ENCODE peak calls at places on chromosomes 2 and 18, in seven cellular contexts. P, N, Z, L, S, Y and Q are unnamed samples.

GRCh38 chr2:226273440-226273839 is 526.2 kb downstream of the IRS1 start:
- DNase-seq in L (no peak), N (no peak), P (no peak), S (no peak), Z (no peak), Y (no peak), Q (no peak)

GRCh38 chr18:49788327-49788908 is 24.9 kb downstream of the ACAA2 start:
- DNase-seq in N (no peak), Y (no peak), P (no peak), S (peak; percentile 36), Z (no peak), L (no peak), Q (no peak)

GRCh38 chr2:163613155-163613554 is 122.7 kb downstream of the FIGN start:
- DNase-seq in P (no peak), Y (no peak), Z (no peak), N (no peak), S (no peak), L (no peak), Q (no peak)

GRCh38 chr18:76721207-76721996 is 101.0 kb upstream of the ZNF236 start:
- DNase-seq in N (no peak), P (no peak), L (no peak), Y (no peak), S (no peak), Z (no peak), Q (no peak)

GRCh38 chr2:161992526-161992925 is 81.5 kb downstream of the DPP4 start:
- DNase-seq in L (no peak), Z (no peak), S (peak; percentile 11), Y (no peak), P (no peak), N (no peak), Q (no peak)

GRCh38 chr2:180184506-180184905 is 177.4 kb upstream of the CWC22 start:
- DNase-seq in P (no peak), S (no peak), Y (no peak), L (no peak), N (no peak), Z (no peak), Q (no peak)

GRCh38 chr18:3616744-3617143 is 166.8 kb downstream of the TGIF1 start:
- DNase-seq in N (no peak), P (no peak), Y (no peak), L (no peak), Z (no peak), S (no peak), Q (no peak)

GRCh38 chr18:58723810-58724602 is 52.7 kb downstream of the MALT1 start:
- DNase-seq in Y (no peak), S (no peak), P (no peak), L (no peak), Z (no peak), N (no peak), Q (no peak)

GRCh38 chr18:55083461-55083860 is 124.2 kb upstream of the CCDC68 start:
- DNase-seq in S (no peak), N (no peak), L (no peak), P (no peak), Z (no peak), Y (no peak), Q (no peak)

GRCh38 chr2:46915281-46915810 is at the start of gene MCFD2:
- DNase-seq in L (peak; percentile 33), P (no peak), S (no peak), N (peak; percentile 42), Y (no peak), Z (no peak), Q (peak; percentile 41)

GRCh38 chr2:42796427-42797248 is 4.3 kb upstream of the HAAO start:
- DNase-seq in Z (no peak), N (no peak), L (no peak), S (peak; percentile 81), P (no peak), Y (no peak), Q (no peak)

GRCh38 chr2:39469807-39470206 is 32.7 kb upstream of the MAP4K3 start:
- DNase-seq in S (no peak), L (peak; percentile 51), P (no peak), Y (no peak), Z (peak; percentile 88), N (no peak), Q (peak; percentile 38)

GRCh38 chr2:200987137-200987536 is 23.7 kb upstream of the ORC2 start:
- DNase-seq in Z (no peak), S (no peak), Y (no peak), L (no peak), P (peak; percentile 36), N (no peak), Q (no peak)

GRCh38 chr2:46825231-46825957 is 90.2 kb downstream of the MCFD2 start:
- DNase-seq in N (no peak), L (no peak), Z (no peak), S (no peak), P (no peak), Y (no peak), Q (no peak)

GRCh38 chr2:8472545-8473361 is 209.1 kb upstream of the ID2 start:
- DNase-seq in Z (no peak), S (no peak), P (no peak), L (no peak), Y (no peak), N (no peak), Q (no peak)

GRCh38 chr2:88753833-88754584 is 62.5 kb downstream of the RPIA start:
- DNase-seq in Y (no peak), L (no peak), Z (no peak), N (no peak), P (no peak), S (peak; percentile 41), Q (no peak)

GRCh38 chr18:72342933-72343332 is 201.2 kb downstream of the CBLN2 start:
- DNase-seq in N (no peak), Z (no peak), Y (no peak), L (no peak), P (no peak), S (no peak), Q (no peak)

GRCh38 chr2:134668821-134669220 is 50.0 kb downstream of the TMEM163 start:
- DNase-seq in N (no peak), L (peak; percentile 20), S (no peak), Y (no peak), Z (no peak), P (peak; percentile 33), Q (peak; percentile 40)

GRCh38 chr2:196598846-196599245 is 40.7 kb upstream of the CCDC150 start:
- DNase-seq in P (no peak), L (no peak), N (no peak), Y (no peak), Z (no peak), S (no peak), Q (no peak)

GRCh38 chr2:196597531-196597930 is 42.0 kb upstream of the CCDC150 start:
- DNase-seq in L (no peak), Z (no peak), P (no peak), N (no peak), Y (no peak), S (no peak), Q (no peak)

GRCh38 chr2:196598412-196598811 is 41.1 kb upstream of the CCDC150 start:
- DNase-seq in N (no peak), Z (no peak), S (no peak), L (no peak), Y (no peak), P (no peak), Q (no peak)

GRCh38 chr2:196606516-196606915 is 33.0 kb upstream of the CCDC150 start:
- DNase-seq in L (no peak), P (no peak), Z (no peak), Y (no peak), S (no peak), N (no peak), Q (no peak)

DNA sequence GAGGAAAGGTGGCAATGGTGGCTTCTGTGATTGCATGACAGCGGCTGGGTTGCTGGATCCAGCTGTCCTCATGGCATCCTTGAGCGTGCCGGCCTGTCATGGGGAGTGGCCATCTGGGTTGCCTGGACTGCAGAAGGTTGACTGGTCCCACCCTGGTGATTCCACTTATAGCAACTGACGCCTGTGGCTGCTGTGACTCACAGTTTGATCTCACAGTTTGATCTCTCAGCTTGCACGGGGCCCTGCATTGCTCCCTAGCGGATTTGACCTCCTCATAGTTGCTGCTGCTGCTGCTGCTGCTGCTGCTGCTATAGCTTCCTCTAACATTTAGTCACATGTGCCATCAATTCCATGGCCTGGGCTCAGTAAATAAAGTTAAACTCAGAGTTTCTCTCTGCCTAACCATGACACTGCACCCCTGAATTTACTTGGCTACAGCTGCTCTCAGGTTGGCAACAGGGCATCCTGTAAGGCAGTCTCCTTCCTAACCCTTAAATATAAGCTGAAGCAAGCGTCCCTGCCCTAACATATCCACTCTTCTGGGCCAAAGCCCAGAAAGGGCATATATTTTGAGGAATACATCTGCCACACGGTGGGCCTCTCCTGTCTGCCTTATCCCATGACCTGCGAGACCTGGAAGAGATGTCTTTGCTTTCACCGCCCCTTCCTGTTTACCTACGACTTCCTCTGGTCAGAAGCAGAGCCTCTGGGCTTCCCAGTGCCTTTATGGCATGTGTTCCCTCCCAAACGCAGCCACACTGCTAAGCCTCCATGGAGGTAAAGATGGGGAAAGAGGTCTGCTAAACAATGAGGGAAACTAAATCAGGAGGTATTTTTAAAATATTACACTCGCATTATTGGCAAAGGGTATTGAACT is 37.8 kb upstream of the CCDC150 start:
- DNase-seq in Y (no peak), N (peak; percentile 91), P (peak; percentile 10), L (no peak), Z (no peak), S (no peak), Q (peak; percentile 26)
- TF ChIP-seq CTCF in Y (no peak), N (no peak), P (no peak), L (no peak), Z (no peak), S (no peak), Q (no peak)

GRCh38 chr2:167368371-167368770 is 480.1 kb downstream of the XIRP2 start:
- DNase-seq in S (no peak), P (no peak), L (no peak), N (no peak), Z (no peak), Y (no peak), Q (no peak)
- TF ChIP-seq EP300 in S (no peak), P (no peak), L (no peak), N (no peak), Z (no peak), Y (no peak), Q (no peak)

GRCh38 chr2:150292192-150292591 is 195.3 kb downstream of the RND3 start:
- DNase-seq in S (no peak), P (no peak), L (no peak), N (no peak), Y (no peak), Z (no peak), Q (no peak)
- H3K4me3 ChIP-seq in S (no peak overlapping the region), P (no peak overlapping the region), L (no peak overlapping the region), N (no peak overlapping the region), Y (no peak overlapping the region), Z (no peak overlapping the region), Q (no peak overlapping the region)

GRCh38 chr2:236570081-236570979 is 705 bp downstream of the ACKR3 start:
- DNase-seq in Z (no peak), S (no peak), Y (no peak), L (no peak), N (no peak), P (no peak), Q (no peak)

GRCh38 chr2:236568922-236569592 is 568 bp upstream of the ACKR3 start:
- DNase-seq in L (no peak), Z (no peak), N (no peak), S (no peak), Y (no peak), P (no peak), Q (no peak)

GRCh38 chr2:236569593-236569973 is at the start of gene ACKR3:
- DNase-seq in S (peak; percentile 89), N (peak; percentile 65), P (peak; percentile 86), Z (peak; percentile 41), L (peak; percentile 66), Y (peak; percentile 29), Q (peak; percentile 76)

GRCh38 chr2:236566596-236566995 is 3.0 kb upstream of the ACKR3 start:
- DNase-seq in P (no peak), Y (no peak), Z (no peak), L (no peak), S (no peak), N (no peak), Q (no peak)

GRCh38 chr2:236568068-236568921 is 1.3 kb upstream of the ACKR3 start:
- DNase-seq in P (peak; percentile 87), N (no peak), Y (no peak), S (no peak), L (peak; percentile 39), Z (no peak), Q (peak; percentile 50)
- TF ChIP-seq CTCF in P (no peak), N (no peak), Y (peak; percentile 5), S (peak; percentile 33), L (no peak), Z (no peak), Q (no peak)